ENCODE peak calls at places on chromosome 5, in ten cellular contexts. One of them, this sample, is unnamed.

GRCh38 chr5:150607991-150608390 is 32.5 kb upstream of the SYNPO start:
- DNase-seq in spleen: no peak
- DNase-seq in psoas muscle: no peak
- DNase-seq in AG04450: no peak
- DNase-seq in choroid plexus epithelial cell: no peak
- DNase-seq in lower lobe of right lung: no peak
- DNase-seq in upper lobe of right lung: no peak
- DNase-seq in neural progenitor cell: no peak
- DNase-seq in pancreas: no peak
- DNase-seq in fibroblast of the aortic adventitia: no peak
- DNase-seq in this sample: no peak

GRCh38 chr5:142864293-142865260 is 94.4 kb downstream of the ARHGAP26 start:
- DNase-seq in lower lobe of right lung: no peak
- DNase-seq in choroid plexus epithelial cell: no peak
- DNase-seq in psoas muscle: no peak
- DNase-seq in upper lobe of right lung: no peak
- DNase-seq in fibroblast of the aortic adventitia: no peak
- DNase-seq in pancreas: no peak
- DNase-seq in neural progenitor cell: no peak
- DNase-seq in spleen: no peak
- DNase-seq in AG04450: no peak
- DNase-seq in this sample: no peak

GRCh38 chr5:140481758-140482157 is 65.7 kb upstream of the EIF4EBP3 start:
- DNase-seq in upper lobe of right lung: no peak
- DNase-seq in choroid plexus epithelial cell: peak; percentile 61
- DNase-seq in neural progenitor cell: no peak
- DNase-seq in spleen: no peak
- DNase-seq in pancreas: no peak
- DNase-seq in lower lobe of right lung: no peak
- DNase-seq in fibroblast of the aortic adventitia: peak; percentile 79
- DNase-seq in psoas muscle: no peak
- DNase-seq in AG04450: no peak
- DNase-seq in this sample: peak; percentile 32

GRCh38 chr5:37014321-37014720 is 137.8 kb downstream of the NIPBL start:
- DNase-seq in spleen: no peak
- DNase-seq in psoas muscle: no peak
- DNase-seq in pancreas: no peak
- DNase-seq in fibroblast of the aortic adventitia: no peak
- DNase-seq in choroid plexus epithelial cell: no peak
- DNase-seq in AG04450: no peak
- DNase-seq in lower lobe of right lung: no peak
- DNase-seq in neural progenitor cell: no peak
- DNase-seq in upper lobe of right lung: no peak
- DNase-seq in this sample: no peak

GRCh38 chr5:67581203-67581602 is 384.6 kb upstream of the CD180 start:
- DNase-seq in upper lobe of right lung: no peak
- DNase-seq in pancreas: no peak
- DNase-seq in psoas muscle: no peak
- DNase-seq in fibroblast of the aortic adventitia: peak; percentile 4
- DNase-seq in lower lobe of right lung: no peak
- DNase-seq in choroid plexus epithelial cell: peak; percentile 18
- DNase-seq in spleen: no peak
- DNase-seq in neural progenitor cell: no peak
- DNase-seq in AG04450: no peak
- DNase-seq in this sample: no peak

GRCh38 chr5:56019306-56020272 is 24.8 kb upstream of the IL6ST start:
- DNase-seq in choroid plexus epithelial cell: peak; percentile 57
- DNase-seq in AG04450: no peak
- DNase-seq in psoas muscle: no peak
- DNase-seq in lower lobe of right lung: no peak
- DNase-seq in spleen: no peak
- DNase-seq in fibroblast of the aortic adventitia: peak; percentile 82
- DNase-seq in neural progenitor cell: no peak
- DNase-seq in pancreas: no peak
- DNase-seq in upper lobe of right lung: no peak
- DNase-seq in this sample: no peak

GRCh38 chr5:61523072-61523471 is 191.0 kb downstream of the ZSWIM6 start:
- DNase-seq in lower lobe of right lung: no peak
- DNase-seq in neural progenitor cell: no peak
- DNase-seq in psoas muscle: no peak
- DNase-seq in spleen: no peak
- DNase-seq in pancreas: no peak
- DNase-seq in fibroblast of the aortic adventitia: no peak
- DNase-seq in upper lobe of right lung: no peak
- DNase-seq in AG04450: no peak
- DNase-seq in choroid plexus epithelial cell: no peak
- DNase-seq in this sample: no peak

GRCh38 chr5:160651682-160652645 is 200.0 kb downstream of the ATP10B start:
- DNase-seq in AG04450: no peak
- DNase-seq in spleen: no peak
- DNase-seq in choroid plexus epithelial cell: no peak
- DNase-seq in pancreas: peak; percentile 32
- DNase-seq in upper lobe of right lung: no peak
- DNase-seq in lower lobe of right lung: no peak
- DNase-seq in neural progenitor cell: no peak
- DNase-seq in psoas muscle: no peak
- DNase-seq in fibroblast of the aortic adventitia: no peak
- DNase-seq in this sample: no peak

GRCh38 chr5:180093651-180094382 is 22.3 kb upstream of the RNF130 start:
- DNase-seq in pancreas: no peak
- DNase-seq in lower lobe of right lung: no peak
- DNase-seq in spleen: no peak
- DNase-seq in AG04450: no peak
- DNase-seq in neural progenitor cell: no peak
- DNase-seq in choroid plexus epithelial cell: no peak
- DNase-seq in psoas muscle: no peak
- DNase-seq in upper lobe of right lung: no peak
- DNase-seq in fibroblast of the aortic adventitia: no peak
- DNase-seq in this sample: no peak

GRCh38 chr5:180093241-180093640 is 21.7 kb upstream of the RNF130 start:
- DNase-seq in choroid plexus epithelial cell: no peak
- DNase-seq in lower lobe of right lung: no peak
- DNase-seq in neural progenitor cell: no peak
- DNase-seq in spleen: no peak
- DNase-seq in fibroblast of the aortic adventitia: no peak
- DNase-seq in upper lobe of right lung: no peak
- DNase-seq in AG04450: no peak
- DNase-seq in psoas muscle: no peak
- DNase-seq in pancreas: no peak
- DNase-seq in this sample: no peak

GRCh38 chr5:180088561-180088960 is 17.0 kb upstream of the RNF130 start:
- DNase-seq in AG04450: no peak
- DNase-seq in neural progenitor cell: no peak
- DNase-seq in fibroblast of the aortic adventitia: no peak
- DNase-seq in psoas muscle: no peak
- DNase-seq in choroid plexus epithelial cell: no peak
- DNase-seq in spleen: no peak
- DNase-seq in upper lobe of right lung: no peak
- DNase-seq in pancreas: no peak
- DNase-seq in lower lobe of right lung: no peak
- DNase-seq in this sample: no peak

GRCh38 chr5:180090098-180090768 is 18.7 kb upstream of the RNF130 start:
- DNase-seq in psoas muscle: peak; percentile 76
- DNase-seq in upper lobe of right lung: peak; percentile 91
- DNase-seq in lower lobe of right lung: peak; percentile 86
- DNase-seq in neural progenitor cell: peak; percentile 95
- DNase-seq in choroid plexus epithelial cell: peak; percentile 79
- DNase-seq in fibroblast of the aortic adventitia: peak; percentile 58
- DNase-seq in pancreas: peak; percentile 61
- DNase-seq in spleen: peak; percentile 93
- DNase-seq in AG04450: peak; percentile 20
- DNase-seq in this sample: no peak

GRCh38 chr5:180090769-180091546 is 19.4 kb upstream of the RNF130 start:
- DNase-seq in psoas muscle: no peak
- DNase-seq in AG04450: no peak
- DNase-seq in fibroblast of the aortic adventitia: peak; percentile 23
- DNase-seq in pancreas: peak; percentile 57
- DNase-seq in lower lobe of right lung: no peak
- DNase-seq in neural progenitor cell: peak; percentile 78
- DNase-seq in choroid plexus epithelial cell: peak; percentile 75
- DNase-seq in spleen: no peak
- DNase-seq in upper lobe of right lung: no peak
- DNase-seq in this sample: no peak
- H3K4me3 ChIP-seq in psoas muscle: peak overlapping the region; percentile 67
- H3K4me3 ChIP-seq in AG04450: peak overlapping the region; percentile 29
- H3K4me3 ChIP-seq in fibroblast of the aortic adventitia: peak overlapping the region; percentile 66
- H3K4me3 ChIP-seq in pancreas: peak overlapping the region; percentile 17
- H3K4me3 ChIP-seq in lower lobe of right lung: peak overlapping the region; percentile 62
- H3K4me3 ChIP-seq in neural progenitor cell: peak overlapping the region; percentile 41
- H3K4me3 ChIP-seq in choroid plexus epithelial cell: peak overlapping the region; percentile 57
- H3K4me3 ChIP-seq in spleen: peak overlapping the region; percentile 50
- H3K4me3 ChIP-seq in upper lobe of right lung: peak overlapping the region; percentile 58
- H3K4me3 ChIP-seq in this sample: peak overlapping the region; percentile 49

GRCh38 chr5:176521699-176522263 is 15.4 kb downstream of the RNF44 start:
- DNase-seq in lower lobe of right lung: no peak
- DNase-seq in spleen: no peak
- DNase-seq in choroid plexus epithelial cell: no peak
- DNase-seq in pancreas: no peak
- DNase-seq in fibroblast of the aortic adventitia: no peak
- DNase-seq in psoas muscle: no peak
- DNase-seq in upper lobe of right lung: no peak
- DNase-seq in AG04450: no peak
- DNase-seq in neural progenitor cell: no peak
- DNase-seq in this sample: no peak

GRCh38 chr5:176524987-176525386 is 12.2 kb downstream of the RNF44 start:
- DNase-seq in neural progenitor cell: no peak
- DNase-seq in AG04450: no peak
- DNase-seq in pancreas: no peak
- DNase-seq in lower lobe of right lung: no peak
- DNase-seq in spleen: no peak
- DNase-seq in upper lobe of right lung: no peak
- DNase-seq in fibroblast of the aortic adventitia: no peak
- DNase-seq in choroid plexus epithelial cell: no peak
- DNase-seq in psoas muscle: no peak
- DNase-seq in this sample: no peak

GRCh38 chr5:176525677-176526076 is 11.5 kb downstream of the RNF44 start:
- DNase-seq in lower lobe of right lung: no peak
- DNase-seq in choroid plexus epithelial cell: no peak
- DNase-seq in AG04450: no peak
- DNase-seq in upper lobe of right lung: no peak
- DNase-seq in psoas muscle: no peak
- DNase-seq in fibroblast of the aortic adventitia: no peak
- DNase-seq in spleen: no peak
- DNase-seq in neural progenitor cell: no peak
- DNase-seq in pancreas: no peak
- DNase-seq in this sample: no peak

GRCh38 chr5:176526462-176526861 is 10.7 kb downstream of the RNF44 start:
- DNase-seq in neural progenitor cell: no peak
- DNase-seq in choroid plexus epithelial cell: no peak
- DNase-seq in lower lobe of right lung: no peak
- DNase-seq in upper lobe of right lung: no peak
- DNase-seq in spleen: peak; percentile 64
- DNase-seq in psoas muscle: no peak
- DNase-seq in AG04450: no peak
- DNase-seq in pancreas: no peak
- DNase-seq in fibroblast of the aortic adventitia: no peak
- DNase-seq in this sample: no peak

DNA sequence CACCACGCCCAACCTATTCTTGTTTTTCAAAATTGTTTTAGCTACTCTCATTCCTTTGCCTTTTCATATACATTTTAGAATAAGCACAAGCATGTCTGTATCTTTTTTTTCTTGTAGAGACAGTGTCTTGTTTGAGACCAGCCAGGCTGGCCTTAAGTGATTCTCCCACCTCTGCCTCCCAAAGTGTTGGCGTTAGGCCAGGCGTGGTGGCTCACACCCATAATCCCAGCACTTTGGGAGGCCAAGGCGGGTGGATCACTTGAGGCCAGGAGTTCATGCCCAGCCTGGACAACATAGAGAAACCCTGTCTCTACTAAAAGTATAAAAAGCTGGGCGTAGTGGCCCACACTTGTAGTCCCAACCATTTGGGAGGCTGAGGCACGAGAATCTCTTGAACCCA is 13.1 kb downstream of the RNF44 start:
- DNase-seq in lower lobe of right lung: no peak
- DNase-seq in neural progenitor cell: no peak
- DNase-seq in AG04450: no peak
- DNase-seq in choroid plexus epithelial cell: no peak
- DNase-seq in spleen: no peak
- DNase-seq in pancreas: no peak
- DNase-seq in upper lobe of right lung: no peak
- DNase-seq in fibroblast of the aortic adventitia: no peak
- DNase-seq in psoas muscle: no peak
- DNase-seq in this sample: no peak
- TF ChIP-seq CTCF in lower lobe of right lung: no peak
- TF ChIP-seq CTCF in neural progenitor cell: no peak
- TF ChIP-seq CTCF in AG04450: no peak
- TF ChIP-seq CTCF in choroid plexus epithelial cell: no peak
- TF ChIP-seq CTCF in spleen: no peak
- TF ChIP-seq CTCF in pancreas: no peak
- TF ChIP-seq CTCF in upper lobe of right lung: no peak
- TF ChIP-seq CTCF in fibroblast of the aortic adventitia: no peak
- TF ChIP-seq CTCF in psoas muscle: no peak
- TF ChIP-seq CTCF in this sample: no peak

GRCh38 chr5:95718203-95718602 is 12.9 kb upstream of the RHOBTB3 start:
- DNase-seq in psoas muscle: no peak
- DNase-seq in fibroblast of the aortic adventitia: no peak
- DNase-seq in choroid plexus epithelial cell: no peak
- DNase-seq in neural progenitor cell: no peak
- DNase-seq in AG04450: no peak
- DNase-seq in spleen: no peak
- DNase-seq in upper lobe of right lung: no peak
- DNase-seq in lower lobe of right lung: no peak
- DNase-seq in pancreas: no peak
- DNase-seq in this sample: no peak
- H3K4me3 ChIP-seq in psoas muscle: no peak overlapping the region
- H3K4me3 ChIP-seq in fibroblast of the aortic adventitia: no peak overlapping the region
- H3K4me3 ChIP-seq in choroid plexus epithelial cell: no peak overlapping the region
- H3K4me3 ChIP-seq in neural progenitor cell: no peak overlapping the region
- H3K4me3 ChIP-seq in AG04450: no peak overlapping the region
- H3K4me3 ChIP-seq in spleen: no peak overlapping the region
- H3K4me3 ChIP-seq in upper lobe of right lung: no peak overlapping the region
- H3K4me3 ChIP-seq in lower lobe of right lung: no peak overlapping the region
- H3K4me3 ChIP-seq in pancreas: no peak overlapping the region
- H3K4me3 ChIP-seq in this sample: no peak overlapping the region

DNA sequence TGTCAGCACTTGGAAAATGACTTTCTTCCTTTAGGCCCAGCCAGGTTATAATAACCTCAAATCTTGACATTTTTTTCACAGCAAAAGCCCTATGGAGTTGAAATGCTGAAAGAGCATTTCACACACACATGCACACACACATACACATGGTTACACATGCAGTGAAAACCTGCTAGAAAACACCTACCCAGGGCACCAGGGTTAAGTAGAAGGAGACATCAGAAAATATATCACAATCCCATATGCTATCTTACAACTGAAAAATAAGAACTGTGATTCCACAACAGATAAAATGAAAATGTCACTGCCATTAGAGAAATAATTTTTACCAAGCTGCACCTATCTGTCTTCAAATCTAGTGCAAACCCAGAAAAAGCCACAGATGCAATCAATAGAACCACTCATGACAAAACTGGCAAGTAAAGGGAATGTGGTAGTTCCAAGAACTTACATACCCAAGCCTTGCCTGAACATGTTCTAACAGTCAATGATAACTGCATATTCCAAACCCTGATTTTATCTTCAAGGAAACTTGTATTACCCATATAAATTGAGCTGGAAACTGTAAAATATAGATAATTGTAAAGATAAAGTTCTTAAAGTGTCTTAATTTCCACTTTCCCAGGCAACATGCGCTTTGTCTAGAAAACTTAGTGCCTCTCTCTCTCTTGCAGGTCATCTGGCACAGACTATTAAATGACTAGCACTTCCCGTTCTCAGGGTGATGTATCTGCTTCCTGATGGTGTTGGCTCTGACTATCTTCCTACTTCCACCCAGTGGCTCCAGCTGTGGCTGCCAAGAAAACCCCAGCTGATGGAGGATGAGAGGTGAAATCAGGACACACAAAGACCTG is 250.2 kb upstream of the PTGER4 start:
- DNase-seq in neural progenitor cell: no peak
- DNase-seq in fibroblast of the aortic adventitia: peak; percentile 56
- DNase-seq in psoas muscle: no peak
- DNase-seq in upper lobe of right lung: no peak
- DNase-seq in spleen: no peak
- DNase-seq in AG04450: no peak
- DNase-seq in choroid plexus epithelial cell: peak; percentile 65
- DNase-seq in pancreas: no peak
- DNase-seq in lower lobe of right lung: no peak
- DNase-seq in this sample: no peak
- TF ChIP-seq CTCF in neural progenitor cell: no peak
- TF ChIP-seq CTCF in fibroblast of the aortic adventitia: no peak
- TF ChIP-seq CTCF in psoas muscle: no peak
- TF ChIP-seq CTCF in upper lobe of right lung: no peak
- TF ChIP-seq CTCF in spleen: no peak
- TF ChIP-seq CTCF in AG04450: no peak
- TF ChIP-seq CTCF in choroid plexus epithelial cell: no peak
- TF ChIP-seq CTCF in pancreas: no peak
- TF ChIP-seq CTCF in lower lobe of right lung: no peak
- TF ChIP-seq CTCF in this sample: no peak

This sample was measured in astrocyte of the cerebellum.